ENCODE peak calls at places on chromosomes 7 and 10, in eight cellular contexts. K is HAP-1, O is fibroblast of lung, N is Peyer's patch, M is heart right ventricle, V is lung, B is MM.1S, R is GM06990. Q is an unnamed sample. For H3K36me3 and H3K27me3, the result is how much of the 10 kb centered on the place peaks cover.

GRCh38 chr10:97974526-97975525 is 55.6 kb downstream of the CRTAC1 start:
- DNase-seq in K (no peak), O (no peak), N (no peak), M (no peak), V (no peak), B (no peak), R (no peak), Q (no peak)

GRCh38 chr7:19122018-19122588 is 4.7 kb upstream of the TWIST1 start:
- DNase-seq in K (peak), O (peak), N (no peak), M (no peak), V (no peak), B (peak), R (no peak), Q (peak)

GRCh38 chr10:99394761-99395386 is 35.5 kb downstream of the GOT1 start:
- DNase-seq in K (no peak), O (no peak), N (no peak), M (no peak), V (peak), B (no peak), R (no peak), Q (peak)

GRCh38 chr10:49837096-49837495 is 75.0 kb upstream of the OGDHL start:
- DNase-seq in K (no peak), O (peak), N (no peak), M (no peak), V (no peak), B (no peak), R (no peak), Q (no peak)

GRCh38 chr7:36673703-36674102 is 50.6 kb downstream of the AOAH start:
- DNase-seq in K (no peak), O (no peak), N (no peak), M (no peak), V (no peak), B (no peak), R (no peak), Q (peak)

GRCh38 chr10:70381491-70382421 is 669 bp downstream of the LRRC20 start:
- DNase-seq in K (peak), O (peak), N (peak), M (peak), V (no peak), B (peak), R (no peak), Q (no peak)

GRCh38 chr7:42151309-42151708 is 85.7 kb downstream of the GLI3 start:
- DNase-seq in K (no peak), O (peak), N (no peak), M (no peak), V (no peak), B (no peak), R (no peak), Q (no peak)

GRCh38 chr7:29281782-29282541 is 87.4 kb downstream of the CHN2 start:
- DNase-seq in K (no peak), O (peak), N (no peak), M (no peak), V (no peak), B (no peak), R (no peak), Q (peak)

GRCh38 chr7:73341877-73342276 is 13.9 kb downstream of the FKBP6 start:
- DNase-seq in K (no peak), O (peak), N (no peak), M (no peak), V (no peak), B (no peak), R (no peak), Q (peak)

GRCh38 chr7:151060113-151060415 is 675 bp downstream of the SLC4A2 start:
- DNase-seq in K (no peak), O (no peak), N (no peak), M (no peak), V (no peak), B (no peak), R (no peak), Q (no peak)

GRCh38 chr10:107834706-107835105 is 670.2 kb upstream of the SORCS1 start:
- DNase-seq in K (no peak), O (no peak), N (no peak), M (no peak), V (no peak), B (no peak), R (no peak), Q (peak)

GRCh38 chr7:135597926-135598305 is 40.2 kb downstream of the NUP205 start:
- DNase-seq in K (no peak), O (no peak), N (no peak), M (no peak), V (no peak), B (no peak), R (no peak), Q (no peak)

GRCh38 chr7:134441264-134441663 is 17.6 kb downstream of the AKR1B1 start:
- DNase-seq in K (no peak), O (no peak), N (no peak), M (no peak), V (no peak), B (no peak), R (no peak), Q (no peak)

GRCh38 chr7:134442441-134443220 is 16.3 kb downstream of the AKR1B1 start:
- DNase-seq in K (no peak), O (no peak), N (no peak), M (no peak), V (no peak), B (no peak), R (no peak), Q (no peak)

GRCh38 chr7:134444961-134445315 is 14.0 kb downstream of the AKR1B1 start:
- DNase-seq in K (no peak), O (no peak), N (no peak), M (no peak), V (no peak), B (no peak), R (no peak), Q (no peak)

GRCh38 chr7:134444198-134444960 is 14.5 kb downstream of the AKR1B1 start:
- DNase-seq in K (no peak), O (no peak), N (no peak), M (peak), V (no peak), B (no peak), R (no peak), Q (no peak)

GRCh38 chr7:134443396-134444070 is 15.4 kb downstream of the AKR1B1 start:
- DNase-seq in K (no peak), O (no peak), N (no peak), M (no peak), V (no peak), B (no peak), R (no peak), Q (peak)
- H3K36me3 ChIP-seq in K (half or more), O (under half), N (under half), M (under half), V (under half), B (under half), R (under half), Q (under half)

GRCh38 chr7:1360521-1360971 is 98.7 kb downstream of the MICALL2 start:
- DNase-seq in K (no peak), O (no peak), N (no peak), M (no peak), V (no peak), B (no peak), R (no peak), Q (no peak)

GRCh38 chr7:1358376-1359050 is 100.8 kb downstream of the MICALL2 start:
- DNase-seq in K (no peak), O (no peak), N (no peak), M (no peak), V (no peak), B (no peak), R (no peak), Q (no peak)

GRCh38 chr7:1357601-1358271 is 101.5 kb downstream of the MICALL2 start:
- DNase-seq in K (no peak), O (no peak), N (no peak), M (no peak), V (no peak), B (no peak), R (no peak), Q (no peak)

GRCh38 chr7:1359681-1360485 is 99.4 kb downstream of the MICALL2 start:
- DNase-seq in K (no peak), O (no peak), N (no peak), M (no peak), V (no peak), B (no peak), R (no peak), Q (no peak)

GRCh38 chr7:1359051-1359400 is 100.2 kb downstream of the MICALL2 start:
- DNase-seq in K (no peak), O (no peak), N (no peak), M (no peak), V (no peak), B (no peak), R (no peak), Q (no peak)
- H3K27me3 ChIP-seq in K (under half), O (under half), N (under half), M (under half), V (under half), B (half or more), R (under half), Q (under half)

DNA sequence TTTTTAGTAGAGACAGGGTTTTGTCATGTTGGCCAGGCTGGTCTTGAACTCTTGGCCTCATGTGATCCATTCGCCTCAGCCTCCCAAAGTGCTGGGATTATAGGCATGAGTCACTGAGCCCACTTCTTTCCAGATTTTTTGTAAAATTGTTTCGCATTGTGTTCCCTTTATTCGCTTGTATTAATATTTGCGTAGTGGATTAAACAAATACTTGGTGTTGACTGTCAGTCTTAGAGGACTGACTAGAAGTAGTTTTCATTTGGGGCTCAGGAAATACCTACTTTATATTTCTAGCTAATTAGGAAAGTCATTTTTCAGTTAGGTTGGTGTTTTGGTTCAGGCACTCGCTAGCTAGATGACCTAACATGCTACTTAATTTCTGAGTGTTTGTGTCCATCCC is 11.1 kb downstream of the WAC start:
- DNase-seq in K (no peak), O (no peak), N (no peak), M (no peak), V (no peak), B (no peak), R (no peak), Q (no peak)
- H3K36me3 ChIP-seq in K (half or more), O (under half), N (under half), M (under half), V (under half), B (under half), R (under half), Q (under half)

GRCh38 chr10:79981673-79982485 is 33.0 kb upstream of the SFTPD start:
- DNase-seq in K (peak), O (peak), N (no peak), M (peak), V (peak), B (peak), R (no peak), Q (peak)
- H3K27me3 ChIP-seq in K (under half), O (under half), N (under half), M (under half), V (under half), B (under half), R (under half), Q (under half)

DNA sequence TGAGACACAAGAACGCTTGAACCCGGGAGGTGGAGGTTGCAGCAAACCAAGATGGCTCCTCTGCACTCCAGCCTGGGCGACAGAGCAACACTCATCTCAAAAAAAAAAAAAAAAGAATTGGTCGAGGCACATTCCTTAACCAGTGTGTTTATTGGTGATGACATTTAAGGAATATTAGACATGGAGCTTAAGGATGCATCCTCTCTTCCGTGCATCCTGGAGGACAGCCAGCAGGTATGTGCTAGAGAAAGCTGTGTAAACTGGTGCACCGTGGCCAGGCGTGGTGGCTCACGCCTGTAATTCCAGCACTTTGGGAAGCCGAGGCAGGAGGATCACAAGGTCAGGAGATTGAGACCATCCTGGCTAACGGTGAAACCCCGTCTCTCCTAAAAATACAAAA is 11.8 kb downstream of the ZKSCAN1 start:
- DNase-seq in K (no peak), O (no peak), N (no peak), M (no peak), V (no peak), B (no peak), R (no peak), Q (no peak)
- H3K36me3 ChIP-seq in K (under half), O (under half), N (under half), M (under half), V (under half), B (under half), R (under half), Q (under half)

GRCh38 chr10:71613303-71613777 is 106.2 kb downstream of the C10orf105 start:
- DNase-seq in K (no peak), O (peak), N (peak), M (no peak), V (no peak), B (no peak), R (no peak), Q (peak)

GRCh38 chr10:71615538-71616329 is 103.8 kb downstream of the C10orf105 start:
- DNase-seq in K (no peak), O (no peak), N (no peak), M (no peak), V (no peak), B (no peak), R (no peak), Q (no peak)

GRCh38 chr10:71611709-71612422 is 107.7 kb downstream of the C10orf105 start:
- DNase-seq in K (no peak), O (no peak), N (no peak), M (no peak), V (no peak), B (no peak), R (no peak), Q (no peak)

GRCh38 chr10:71614946-71615345 is 104.6 kb downstream of the C10orf105 start:
- DNase-seq in K (no peak), O (no peak), N (no peak), M (no peak), V (no peak), B (no peak), R (no peak), Q (no peak)

GRCh38 chr10:71613877-71614276 is 105.7 kb downstream of the C10orf105 start:
- DNase-seq in K (no peak), O (no peak), N (no peak), M (no peak), V (no peak), B (no peak), R (no peak), Q (no peak)
- H3K27me3 ChIP-seq in K (under half), O (under half), N (under half), M (under half), V (under half), B (half or more), R (under half), Q (under half)

GRCh38 chr7:107918948-107919347 is 28.0 kb downstream of the DLD start:
- DNase-seq in K (no peak), O (no peak), N (no peak), M (no peak), V (no peak), B (no peak), R (no peak), Q (no peak)
- H3K36me3 ChIP-seq in K (half or more), O (under half), N (under half), M (under half), V (under half), B (under half), R (under half), Q (under half)

GRCh38 chr7:85600425-85600824 is 413.6 kb upstream of the SEMA3D start:
- DNase-seq in K (no peak), O (peak), N (no peak), M (no peak), V (no peak), B (no peak), R (no peak), Q (no peak)
- H3K27me3 ChIP-seq in K (under half), O (under half), N (under half), M (under half), V (under half), B (under half), R (under half), Q (under half)

DNA sequence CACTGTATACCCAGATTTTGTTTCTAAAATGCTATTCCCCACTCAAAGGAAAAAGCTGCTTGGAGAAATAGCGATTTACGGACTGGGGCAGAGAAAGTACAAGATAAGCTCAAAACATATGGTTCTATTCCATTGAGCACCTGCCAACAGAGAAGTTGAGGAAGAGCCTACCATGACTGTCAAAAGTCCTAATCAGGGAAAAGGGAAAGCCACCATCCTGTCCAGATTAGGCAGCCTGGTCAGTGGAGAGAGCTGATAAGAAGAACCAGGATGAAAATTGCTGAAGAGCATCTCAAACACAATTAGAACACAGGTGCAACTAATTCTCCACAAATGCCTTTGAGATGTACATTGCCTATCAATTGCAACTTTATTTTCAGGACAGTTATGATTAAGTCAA is 104.1 kb downstream of the MYOF start:
- DNase-seq in K (no peak), O (no peak), N (no peak), M (no peak), V (no peak), B (no peak), R (no peak), Q (no peak)
- H3K36me3 ChIP-seq in K (under half), O (under half), N (under half), M (under half), V (under half), B (under half), R (under half), Q (under half)

DNA sequence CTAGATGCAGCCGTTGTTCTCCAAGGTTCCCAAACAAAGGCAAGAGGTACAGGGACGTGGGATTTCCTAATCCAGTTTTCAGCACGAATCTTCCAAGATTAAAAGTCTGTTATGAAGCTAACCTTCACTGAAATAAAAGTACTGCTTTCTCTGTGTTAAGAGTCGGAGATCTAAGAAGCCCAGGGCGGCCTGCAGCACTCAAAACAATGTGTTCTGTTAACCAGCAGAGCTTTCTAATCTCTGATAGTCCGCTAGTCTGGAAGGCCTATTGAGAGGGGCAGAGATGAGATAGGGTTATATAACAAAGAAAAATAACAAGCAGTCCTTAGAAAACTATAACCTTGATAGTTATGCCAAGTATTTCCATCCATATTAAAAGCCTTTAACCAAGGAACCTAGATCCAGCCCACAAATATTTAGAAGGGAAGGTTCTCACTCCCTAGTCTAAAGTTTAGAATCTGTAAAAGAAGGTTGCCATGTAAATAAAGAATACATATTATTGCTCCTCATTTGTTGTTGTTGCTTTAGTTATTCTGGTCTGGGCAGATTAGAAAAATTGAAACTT is 106.3 kb upstream of the SVIL start:
- DNase-seq in K (no peak), O (no peak), N (no peak), M (no peak), V (no peak), B (no peak), R (no peak), Q (no peak)
- H3K27me3 ChIP-seq in K (under half), O (under half), N (under half), M (under half), V (under half), B (under half), R (under half), Q (under half)